ENCODE peak calls at places on chromosomes 7 and 10, in five cellular contexts. Q, V, H, O and R are unnamed samples.

GRCh38 chr10:119006451-119007210 is 22.9 kb upstream of the NANOS1 start:
- DNase-seq in Q (peak; percentile 84), O (no peak), H (peak; percentile 96), V (no peak), R (no peak)

GRCh38 chr7:94578615-94579014 is 69.0 kb downstream of the CASD1 start:
- DNase-seq in V (no peak), H (no peak), O (no peak), Q (no peak), R (no peak)

GRCh38 chr10:113585949-113586348 is 33.1 kb downstream of the HABP2 start:
- DNase-seq in O (peak; percentile 1), Q (no peak), H (peak; percentile 10), V (no peak), R (no peak)

GRCh38 chr10:103598654-103599115 is 105.2 kb downstream of the NEURL1 start:
- DNase-seq in V (no peak), O (peak; percentile 55), H (peak; percentile 87), Q (peak; percentile 85), R (no peak)

GRCh38 chr7:1694981-1695511 is 25.0 kb downstream of the ELFN1 start:
- DNase-seq in V (peak; percentile 74), H (no peak), Q (no peak), O (no peak), R (no peak)

GRCh38 chr7:57225666-57226065 is 93.4 kb upstream of the ZNF479 start:
- DNase-seq in H (no peak), O (no peak), V (no peak), Q (no peak), R (no peak)

GRCh38 chr10:28365840-28366239 is 63.0 kb upstream of the MPP7 start:
- DNase-seq in V (no peak), H (no peak), O (no peak), Q (peak; percentile 51), R (no peak)

GRCh38 chr10:52951819-52952218 is 179.2 kb upstream of the MBL2 start:
- DNase-seq in Q (peak; percentile 77), O (peak; percentile 69), H (peak; percentile 42), V (no peak), R (no peak)

GRCh38 chr10:30587522-30588031 is 42.0 kb downstream of the LYZL2 start:
- DNase-seq in Q (peak; percentile 33), H (no peak), O (peak; percentile 76), V (no peak), R (no peak)

GRCh38 chr10:119642556-119643111 is 8.5 kb upstream of the BAG3 start:
- DNase-seq in V (no peak), O (no peak), Q (no peak), H (no peak), R (no peak)

GRCh38 chr7:105224884-105225651 is 163.7 kb downstream of the SRPK2 start:
- DNase-seq in H (peak; percentile 95), O (peak; percentile 7), V (no peak), Q (peak; percentile 20), R (no peak)

GRCh38 chr7:148726385-148726784 is 27.7 kb downstream of the CUL1 start:
- DNase-seq in H (no peak), Q (no peak), V (no peak), O (no peak), R (no peak)

GRCh38 chr10:2117641-2118040 is 380.3 kb upstream of the ADARB2 start:
- DNase-seq in Q (no peak), V (no peak), H (no peak), O (no peak), R (no peak)

GRCh38 chr7:129468087-129468486 is 33.9 kb downstream of the STRIP2 start:
- DNase-seq in O (no peak), Q (peak; percentile 11), H (peak; percentile 83), V (no peak), R (no peak)

GRCh38 chr7:39720586-39720985 is 97.2 kb downstream of the RALA start:
- DNase-seq in Q (peak; percentile 67), H (no peak), O (no peak), V (no peak), R (no peak)

GRCh38 chr7:101163281-101164070 is 1.9 kb downstream of the VGF start:
- DNase-seq in H (peak; percentile 30), V (peak; percentile 84), Q (no peak), O (no peak), R (no peak)

GRCh38 chr7:157854066-157854891 is 517.5 kb downstream of the DNAJB6 start:
- DNase-seq in V (peak; percentile 77), H (no peak), Q (no peak), O (no peak), R (no peak)

GRCh38 chr7:103915958-103916357 is 73.5 kb downstream of the RELN start:
- DNase-seq in H (peak; percentile 63), Q (no peak), O (no peak), V (no peak), R (no peak)

GRCh38 chr7:92588561-92588960 is 1.6 kb downstream of the FAM133B start:
- DNase-seq in V (no peak), Q (no peak), H (peak; percentile 26), O (no peak), R (no peak)

GRCh38 chr7:44959433-44959951 is 19.3 kb downstream of the MYO1G start:
- DNase-seq in Q (no peak), O (no peak), V (no peak), H (peak; percentile 57), R (no peak)

GRCh38 chr10:45155784-45156183 is 155.1 kb downstream of the ZNF22 start:
- DNase-seq in Q (no peak), O (no peak), H (no peak), V (no peak), R (no peak)

GRCh38 chr10:4691776-4692175 is 134.2 kb upstream of the AKR1E2 start:
- DNase-seq in H (peak; percentile 33), O (no peak), Q (no peak), V (no peak), R (no peak)

DNA sequence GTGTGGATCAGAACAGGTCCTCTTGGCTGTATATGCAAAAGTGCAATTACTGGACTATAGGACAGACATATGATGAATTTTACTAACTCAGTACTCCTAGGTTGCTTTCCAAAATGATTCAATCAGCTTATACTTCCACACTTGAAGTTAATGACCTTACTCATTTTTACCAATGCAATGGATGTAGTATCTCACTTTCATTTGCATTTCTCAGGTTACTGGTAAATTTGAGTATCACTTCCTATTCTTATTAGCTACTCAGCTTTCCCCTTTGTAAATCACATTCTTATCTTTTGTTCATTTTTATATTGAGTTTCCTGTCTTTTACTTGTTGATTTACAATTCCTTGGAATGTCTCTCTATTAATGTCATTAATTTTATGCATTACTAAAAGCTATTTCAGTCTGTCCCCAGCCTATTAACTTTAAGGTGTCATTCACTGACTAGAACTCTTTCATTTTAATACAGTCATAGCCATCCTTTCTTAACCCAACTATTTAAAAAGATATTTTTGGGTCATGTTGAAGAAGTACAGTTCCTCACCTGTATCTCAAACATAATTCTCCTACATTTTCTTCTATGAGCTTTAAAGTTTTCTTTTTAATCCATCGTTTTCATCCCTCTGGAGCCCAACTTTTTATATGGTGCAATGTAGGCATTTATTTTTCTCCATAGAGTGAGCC is 88.6 kb downstream of the VIM start:
- DNase-seq in Q (no peak), H (no peak), O (no peak), V (no peak), R (no peak)
- H3K4me3 ChIP-seq in Q (no peak overlapping the region), H (no peak overlapping the region), O (no peak overlapping the region), V (no peak overlapping the region), R (no peak overlapping the region)

GRCh38 chr10:22617516-22617915 is 96.9 kb downstream of the PIP4K2A start:
- DNase-seq in O (peak; percentile 40), Q (no peak), H (no peak), V (no peak), R (no peak)
- H3K4me1 ChIP-seq in O (peaks cover 47% of the 10 kb centered on the region), Q (peaks cover 15% of the 10 kb centered on the region), H (peaks cover 52% of the 10 kb centered on the region), V (peaks cover 54% of the 10 kb centered on the region), R (peaks cover 76% of the 10 kb centered on the region)

DNA sequence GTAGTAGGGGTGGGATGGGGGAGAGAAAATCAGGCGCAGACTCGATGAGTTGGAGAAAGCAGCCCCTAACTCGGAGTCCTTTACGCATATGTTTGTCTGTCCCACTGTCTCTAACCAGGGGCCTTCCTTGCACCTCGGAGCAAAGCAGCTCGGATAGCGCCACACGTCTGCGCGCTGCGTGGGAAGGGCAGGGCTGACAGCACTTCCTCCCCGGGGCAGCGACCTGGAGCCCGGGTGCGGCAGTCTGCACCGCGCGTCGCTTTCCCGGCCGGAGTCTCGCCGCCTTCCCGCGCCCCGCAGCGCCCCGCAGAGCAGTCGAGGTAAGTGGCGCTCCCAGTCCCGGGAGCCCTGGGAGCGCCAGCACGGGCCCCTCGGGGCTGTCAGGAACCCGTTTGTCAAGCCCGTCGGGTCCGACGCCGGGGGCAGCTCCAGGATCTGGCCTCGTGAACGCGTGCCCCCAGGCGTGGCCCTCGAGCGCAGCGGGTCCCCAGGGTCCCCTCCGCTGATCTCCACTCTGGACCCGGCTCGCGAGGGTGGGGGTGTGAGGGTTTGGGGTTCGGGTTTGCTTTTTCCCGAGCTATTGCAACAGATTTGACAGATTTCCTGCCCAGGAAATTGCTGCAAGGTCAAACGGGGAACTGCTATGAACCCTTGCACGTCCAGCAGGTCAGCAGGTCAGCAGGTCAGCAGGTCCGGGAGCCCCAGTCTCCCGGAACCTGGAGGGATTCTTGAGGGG is 561 bp downstream of the APBB1IP start:
- DNase-seq in O (peak; percentile 79), H (peak; percentile 76), V (peak; percentile 91), Q (peak; percentile 9), R (peak; percentile 35)
- H3K4me3 ChIP-seq in O (peak overlapping the region; percentile 93), H (peak overlapping the region; percentile 76), V (peak overlapping the region; percentile 31), Q (no peak overlapping the region), R (peak overlapping the region; percentile 88)

GRCh38 chr10:6088721-6089333 is at the start of gene RBM17:
- DNase-seq in H (peak; percentile 93), Q (peak; percentile 95), V (peak; percentile 99), O (peak; percentile 98), R (peak; percentile 95)
- H3K4me1 ChIP-seq in H (peaks cover 24% of the 10 kb centered on the region), Q (peaks cover 21% of the 10 kb centered on the region), V (peaks cover 62% of the 10 kb centered on the region), O (peaks cover 71% of the 10 kb centered on the region), R (peaks cover 38% of the 10 kb centered on the region)

GRCh38 chr10:79130846-79131245 is 62.1 kb downstream of the ZMIZ1 start:
- DNase-seq in H (no peak), V (no peak), O (no peak), Q (no peak), R (no peak)
- H3K4me3 ChIP-seq in H (no peak overlapping the region), V (no peak overlapping the region), O (no peak overlapping the region), Q (no peak overlapping the region), R (no peak overlapping the region)

DNA sequence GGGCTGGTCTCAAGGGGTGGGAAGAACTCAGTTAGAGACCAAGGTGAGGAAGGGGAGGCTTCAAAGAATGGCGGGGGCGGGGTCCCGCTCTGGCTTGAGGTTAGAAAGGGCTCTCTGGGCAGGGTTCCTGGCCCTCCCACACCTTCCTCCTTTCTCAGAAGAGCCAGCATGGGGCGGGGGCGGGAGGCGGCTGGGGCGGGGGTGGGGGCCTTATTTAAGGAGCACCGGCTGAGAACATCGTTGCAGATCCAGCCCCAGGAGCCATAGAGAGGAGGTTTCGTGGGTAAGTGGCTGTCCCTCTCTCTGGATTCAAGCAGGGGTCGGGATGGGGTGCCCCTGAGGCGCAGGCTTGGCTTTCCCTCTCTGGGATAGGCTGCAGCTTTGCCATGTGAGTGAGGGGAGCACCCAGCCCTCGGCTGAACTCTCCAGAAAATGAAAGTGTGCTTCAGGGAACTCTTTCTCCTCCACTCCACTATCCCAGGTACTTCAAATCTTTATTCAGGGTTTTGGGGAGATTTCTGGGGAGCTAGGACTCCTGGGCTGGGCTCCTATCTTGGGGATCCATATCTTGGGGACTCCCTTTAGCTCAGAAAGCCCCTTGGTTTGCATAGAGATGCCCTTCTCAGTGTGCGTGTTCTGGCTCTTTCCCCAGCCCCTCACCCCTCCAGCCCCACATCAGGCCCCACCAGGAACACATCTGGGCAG is 3.3 kb upstream of the CUEDC2 start:
- DNase-seq in O (no peak), V (no peak), Q (peak; percentile 13), H (peak; percentile 45), R (no peak)
- H3K4me1 ChIP-seq in O (peaks cover 19% of the 10 kb centered on the region), V (peaks cover 45% of the 10 kb centered on the region), Q (peaks cover 27% of the 10 kb centered on the region), H (peaks cover 20% of the 10 kb centered on the region), R (peaks cover 46% of the 10 kb centered on the region)